ENCODE peak calls at places on chromosome 10, in nine cellular contexts. P is body of pancreas, S is transverse colon, E is PC-9, H is psoas muscle, O is astrocyte, Q is lung, I is A549, M is left ventricle myocardium inferior. Y is an unnamed sample. For H3K4me1, the result is how much of the 10 kb centered on the place peaks cover.

GRCh38 chr10:70480254-70480861 is 1.8 kb downstream of the PALD1 start:
- DNase-seq in P (peak), S (peak), E (no peak), H (no peak), O (no peak), Q (no peak), I (no peak), M (no peak), Y (no peak)

GRCh38 chr10:13271552-13272163 is 28.2 kb downstream of the PHYH start:
- DNase-seq in P (peak), S (peak), E (peak), H (peak), O (no peak), Q (no peak), I (peak), M (peak), Y (peak)

GRCh38 chr10:113183543-113183942 is 233.5 kb downstream of the TCF7L2 start:
- DNase-seq in P (no peak), S (no peak), E (no peak), H (no peak), O (no peak), Q (peak), I (no peak), M (no peak), Y (no peak)

GRCh38 chr10:123781956-123782500 is 109.6 kb downstream of the CPXM2 start:
- DNase-seq in P (no peak), S (no peak), E (peak), H (no peak), O (no peak), Q (no peak), I (no peak), M (no peak), Y (no peak)

GRCh38 chr10:33801705-33802104 is 467.2 kb upstream of the NRP1 start:
- DNase-seq in P (no peak), S (no peak), E (peak), H (no peak), O (peak), Q (no peak), I (peak), M (no peak), Y (no peak)

GRCh38 chr10:69733791-69734261 is 67.9 kb upstream of the COL13A1 start:
- DNase-seq in P (no peak), S (no peak), E (no peak), H (no peak), O (peak), Q (no peak), I (peak), M (no peak), Y (no peak)

GRCh38 chr10:69048103-69048502 is 39.8 kb upstream of the SRGN start:
- DNase-seq in P (no peak), S (no peak), E (no peak), H (peak), O (no peak), Q (peak), I (no peak), M (peak), Y (peak)

GRCh38 chr10:78545756-78546155 is 512.1 kb downstream of the RPS24 start:
- DNase-seq in P (no peak), S (no peak), E (no peak), H (no peak), O (no peak), Q (no peak), I (no peak), M (no peak), Y (no peak)

GRCh38 chr10:89792187-89792586 is 90.8 kb downstream of the KIF20B start:
- DNase-seq in P (no peak), S (no peak), E (no peak), H (no peak), O (no peak), Q (no peak), I (no peak), M (no peak), Y (no peak)

GRCh38 chr10:101230185-101230917 is 1.1 kb upstream of the LBX1 start:
- DNase-seq in P (no peak), S (no peak), E (no peak), H (no peak), O (no peak), Q (no peak), I (no peak), M (no peak), Y (no peak)

GRCh38 chr10:71068811-71069411 is 143.5 kb upstream of the UNC5B start:
- DNase-seq in P (no peak), S (no peak), E (peak), H (peak), O (peak), Q (no peak), I (peak), M (peak), Y (peak)

GRCh38 chr10:91891285-91892001 is 17.8 kb downstream of the FGFBP3 start:
- DNase-seq in P (no peak), S (no peak), E (no peak), H (no peak), O (peak), Q (no peak), I (peak), M (no peak), Y (no peak)

GRCh38 chr10:30763933-30764332 is 134.4 kb upstream of the LYZL2 start:
- DNase-seq in P (no peak), S (peak), E (no peak), H (no peak), O (no peak), Q (no peak), I (no peak), M (no peak), Y (no peak)

GRCh38 chr10:108358912-108359311 is 1194.4 kb upstream of the SORCS1 start:
- DNase-seq in P (no peak), S (no peak), E (no peak), H (no peak), O (peak), Q (no peak), I (peak), M (no peak), Y (no peak)

GRCh38 chr10:47381427-47382379 is 2.4 kb downstream of the ZNF488 start:
- DNase-seq in P (no peak), S (no peak), E (no peak), H (no peak), O (no peak), Q (peak), I (no peak), M (no peak), Y (no peak)

GRCh38 chr10:47299989-47300931 is at the start of gene GDF10:
- DNase-seq in P (peak), S (no peak), E (no peak), H (no peak), O (no peak), Q (no peak), I (no peak), M (no peak), Y (peak)

GRCh38 chr10:83881647-83882046 is 257.7 kb upstream of the GHITM start:
- DNase-seq in P (no peak), S (no peak), E (no peak), H (no peak), O (peak), Q (no peak), I (no peak), M (no peak), Y (no peak)

GRCh38 chr10:60817135-60817805 is 39.0 kb downstream of the CDK1 start:
- DNase-seq in P (no peak), S (peak), E (no peak), H (no peak), O (peak), Q (no peak), I (no peak), M (no peak), Y (peak)

GRCh38 chr10:112792487-112793196 is 157.4 kb upstream of the TCF7L2 start:
- DNase-seq in P (peak), S (peak), E (no peak), H (peak), O (peak), Q (no peak), I (no peak), M (peak), Y (peak)

GRCh38 chr10:76779163-76779820 is 858.3 kb downstream of the KCNMA1 start:
- DNase-seq in P (no peak), S (no peak), E (no peak), H (no peak), O (peak), Q (no peak), I (no peak), M (no peak), Y (peak)

GRCh38 chr10:121597504-121598241 is 571 bp downstream of the FGFR2 start:
- DNase-seq in P (no peak), S (peak), E (no peak), H (peak), O (no peak), Q (no peak), I (no peak), M (no peak), Y (peak)

DNA sequence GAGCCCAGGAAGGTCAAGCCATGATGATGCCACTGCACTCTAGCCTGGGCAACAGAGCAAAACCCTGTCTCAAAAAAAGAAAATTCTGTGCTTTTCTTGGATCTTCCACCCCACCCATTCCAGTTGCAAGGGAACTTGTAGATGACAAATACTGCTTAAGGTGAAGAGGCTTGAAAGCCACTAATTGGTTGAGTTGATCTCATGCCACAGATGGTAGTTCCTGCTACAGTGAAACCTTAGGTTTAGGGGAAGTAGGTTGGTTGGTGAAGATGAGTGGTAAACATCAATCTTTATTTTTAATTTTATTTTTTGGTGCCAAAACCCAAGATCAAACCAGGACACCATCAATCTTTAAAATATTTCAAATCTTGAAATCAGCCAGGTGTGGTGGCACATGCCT is 2.9 kb upstream of the GDI2 start:
- DNase-seq in P (no peak), S (no peak), E (no peak), H (no peak), O (no peak), Q (no peak), I (no peak), M (no peak), Y (no peak)
- H3K4me1 ChIP-seq in P (under half), S (under half), E (under half), H (under half), O (under half), Q (under half), I (under half), M (under half), Y (under half)

GRCh38 chr10:129545257-129545656 is 78.2 kb downstream of the MGMT start:
- DNase-seq in P (no peak), S (no peak), E (peak), H (no peak), O (peak), Q (no peak), I (no peak), M (no peak), Y (peak)
- TF ChIP-seq CTCF in P (no peak), S (no peak), E (no peak), H (no peak), O (no peak), Q (no peak), I (no peak), M (no peak), Y (no peak)

GRCh38 chr10:61995093-61995492 is 93.6 kb downstream of the ARID5B start:
- DNase-seq in P (no peak), S (no peak), E (no peak), H (no peak), O (no peak), Q (no peak), I (no peak), M (no peak), Y (no peak)

GRCh38 chr10:61994404-61995031 is 93.0 kb downstream of the ARID5B start:
- DNase-seq in P (no peak), S (peak), E (no peak), H (no peak), O (no peak), Q (no peak), I (no peak), M (no peak), Y (no peak)

GRCh38 chr10:61992059-61992460 is 90.6 kb downstream of the ARID5B start:
- DNase-seq in P (no peak), S (no peak), E (no peak), H (no peak), O (peak), Q (no peak), I (no peak), M (no peak), Y (peak)

GRCh38 chr10:61992683-61993629 is 91.5 kb downstream of the ARID5B start:
- DNase-seq in P (peak), S (peak), E (no peak), H (no peak), O (peak), Q (peak), I (no peak), M (peak), Y (peak)

GRCh38 chr10:61993676-61994401 is 92.3 kb downstream of the ARID5B start:
- DNase-seq in P (no peak), S (no peak), E (no peak), H (no peak), O (peak), Q (no peak), I (no peak), M (no peak), Y (no peak)
- H3K27ac ChIP-seq in P (peak), S (peak), E (no peak), H (peak), O (peak), Q (peak), I (no peak), M (peak), Y (no peak)

GRCh38 chr10:72227826-72228225 is 11.8 kb upstream of the ASCC1 start:
- DNase-seq in P (no peak), S (no peak), E (no peak), H (no peak), O (no peak), Q (no peak), I (no peak), M (no peak), Y (no peak)
- H3K4me1 ChIP-seq in P (half or more), S (under half), E (under half), H (half or more), O (under half), Q (under half), I (under half), M (half or more), Y (under half)

DNA sequence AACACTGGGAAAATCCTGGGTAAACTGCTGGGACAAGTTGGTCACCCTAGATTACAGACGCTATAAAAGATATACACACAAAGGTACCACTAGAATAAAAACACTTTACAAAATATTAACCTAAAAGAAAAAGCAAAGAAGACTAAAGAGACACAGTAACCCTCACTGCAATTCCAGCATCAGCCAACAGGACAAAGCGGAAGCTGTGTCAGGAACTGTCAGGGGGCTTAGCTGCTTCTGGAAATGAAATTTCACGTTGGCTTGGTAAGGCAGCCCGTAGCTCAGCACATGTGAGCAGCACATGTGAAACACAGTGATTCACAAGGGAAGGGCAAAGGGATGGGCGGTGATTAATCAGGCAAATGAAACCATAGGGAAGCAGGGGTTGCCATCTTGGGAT is 195.3 kb downstream of the MGMT start:
- DNase-seq in P (no peak), S (no peak), E (no peak), H (no peak), O (no peak), Q (no peak), I (no peak), M (no peak), Y (no peak)
- TF ChIP-seq CTCF in P (no peak), S (no peak), E (no peak), H (no peak), O (no peak), Q (no peak), I (no peak), M (no peak), Y (no peak)

GRCh38 chr10:49289480-49289879 is 9.5 kb upstream of the C10orf71 start:
- DNase-seq in P (no peak), S (no peak), E (no peak), H (no peak), O (no peak), Q (no peak), I (no peak), M (no peak), Y (no peak)
- H3K27ac ChIP-seq in P (no peak), S (no peak), E (no peak), H (peak), O (no peak), Q (no peak), I (no peak), M (peak), Y (no peak)

DNA sequence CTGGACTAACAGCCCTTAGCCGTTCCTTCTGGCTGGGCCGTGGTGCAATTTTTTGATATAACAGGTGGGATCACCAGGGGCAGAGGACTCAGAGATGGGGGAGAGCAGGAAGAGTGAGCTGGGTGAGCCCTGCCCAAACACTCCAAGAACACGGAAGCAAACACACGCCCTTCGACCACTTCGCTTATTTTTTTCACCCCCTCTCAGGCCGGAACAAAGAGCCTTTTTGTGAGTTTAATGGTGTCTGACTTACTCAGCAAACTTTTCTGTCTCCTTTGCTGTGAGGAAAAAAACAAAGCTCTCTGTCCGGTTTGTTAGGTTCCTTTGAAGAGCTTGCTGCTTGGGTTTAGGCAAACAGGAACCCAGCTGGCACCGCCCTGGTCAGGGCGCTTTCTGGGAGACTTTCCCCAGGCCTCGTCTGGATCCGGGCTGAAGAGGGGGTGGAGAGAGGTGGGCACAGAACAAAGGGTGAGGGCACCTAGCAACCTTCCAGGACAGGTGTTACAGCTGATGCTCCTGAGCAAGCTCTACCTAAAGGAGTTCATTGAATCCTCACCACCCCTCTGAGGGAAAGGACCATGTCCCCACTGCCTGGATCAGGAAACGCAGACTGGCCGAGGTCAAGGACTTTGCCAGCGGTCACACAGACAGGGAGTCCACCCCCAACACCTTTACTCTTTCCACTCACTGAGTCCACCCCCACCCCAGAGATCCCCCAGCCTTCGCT is 23.3 kb downstream of the CALML3 start:
- DNase-seq in P (peak), S (peak), E (peak), H (peak), O (no peak), Q (peak), I (peak), M (peak), Y (peak)
- H3K4me1 ChIP-seq in P (half or more), S (half or more), E (half or more), H (under half), O (half or more), Q (under half), I (half or more), M (under half), Y (under half)

GRCh38 chr10:97234403-97234802 is 48.6 kb upstream of the SLIT1 start:
- DNase-seq in P (no peak), S (no peak), E (no peak), H (no peak), O (peak), Q (no peak), I (peak), M (no peak), Y (peak)
- TF ChIP-seq CTCF in P (peak), S (peak), E (peak), H (peak), O (peak), Q (peak), I (peak), M (peak), Y (peak)

Y was measured in cardiac muscle cell.